ENCODE peak calls at places on chromosomes 3 and 15, in six cellular contexts. T, N, K, R, I and O are unnamed samples.

GRCh38 chr15:78054971-78055370 is 22.5 kb downstream of the TBC1D2B start:
- DNase-seq in T (no peak), N (no peak), K (no peak), R (no peak), I (no peak), O (no peak)

GRCh38 chr15:25246641-25247417 is 192.0 kb downstream of the UBE3A start:
- DNase-seq in T (peak; percentile 43), N (no peak), K (peak; percentile 4), R (peak; percentile 3), I (no peak), O (peak; percentile 2)

GRCh38 chr3:194158942-194159439 is 23.0 kb downstream of the HES1 start:
- DNase-seq in T (no peak), N (no peak), K (no peak), R (no peak), I (no peak), O (no peak)

GRCh38 chr3:168545591-168545990 is 449.9 kb upstream of the GOLIM4 start:
- DNase-seq in T (no peak), N (no peak), K (no peak), R (peak; percentile 32), I (no peak), O (no peak)

GRCh38 chr3:65714138-65714537 is 324.6 kb downstream of the MAGI1 start:
- DNase-seq in T (no peak), N (no peak), K (peak; percentile 49), R (no peak), I (no peak), O (no peak)

GRCh38 chr3:127610105-127610504 is 11.9 kb downstream of the MCM2 start:
- DNase-seq in T (no peak), N (no peak), K (no peak), R (no peak), I (no peak), O (no peak)

GRCh38 chr3:139870000-139870675 is 64.8 kb upstream of the CLSTN2 start:
- DNase-seq in T (no peak), N (no peak), K (no peak), R (no peak), I (no peak), O (no peak)

GRCh38 chr3:124701687-124702086 is 28.6 kb upstream of the UMPS start:
- DNase-seq in T (no peak), N (no peak), K (no peak), R (no peak), I (no peak), O (no peak)

GRCh38 chr3:150090877-150091276 is 120.2 kb upstream of the PFN2 start:
- DNase-seq in T (no peak), N (no peak), K (no peak), R (no peak), I (no peak), O (no peak)

GRCh38 chr15:29788433-29789034 is 33.7 kb downstream of the TJP1 start:
- DNase-seq in T (no peak), N (no peak), K (no peak), R (no peak), I (no peak), O (no peak)

GRCh38 chr3:150133293-150133692 is 162.6 kb upstream of the PFN2 start:
- DNase-seq in T (no peak), N (no peak), K (no peak), R (no peak), I (no peak), O (no peak)

GRCh38 chr15:92050220-92050898 is 196.9 kb downstream of the SLCO3A1 start:
- DNase-seq in T (no peak), N (no peak), K (no peak), R (no peak), I (no peak), O (no peak)

GRCh38 chr15:51775967-51776816 is 24.8 kb downstream of the TMOD2 start:
- DNase-seq in T (no peak), N (peak; percentile 55), K (peak; percentile 30), R (no peak), I (peak; percentile 72), O (peak; percentile 67)

GRCh38 chr15:88256261-88257230 is at the start of gene NTRK3:
- DNase-seq in T (peak; percentile 51), N (no peak), K (no peak), R (no peak), I (no peak), O (no peak)

GRCh38 chr3:187497037-187497436 is 128.9 kb downstream of the RTP4 start:
- DNase-seq in T (no peak), N (no peak), K (no peak), R (no peak), I (no peak), O (no peak)

GRCh38 chr3:49771340-49771938 is 14.9 kb downstream of the IP6K1 start:
- DNase-seq in T (no peak), N (no peak), K (no peak), R (no peak), I (no peak), O (no peak)

GRCh38 chr3:169660709-169661566 is 2.6 kb downstream of the MECOM start:
- DNase-seq in T (no peak), N (no peak), K (no peak), R (no peak), I (no peak), O (no peak)

GRCh38 chr3:22536582-22536981 is 666.5 kb upstream of the UBE2E2 start:
- DNase-seq in T (no peak), N (no peak), K (no peak), R (no peak), I (no peak), O (no peak)

GRCh38 chr3:188624384-188624783 is 470.4 kb downstream of the LPP start:
- DNase-seq in T (no peak), N (no peak), K (no peak), R (no peak), I (no peak), O (no peak)

GRCh38 chr15:74821091-74821789 is 5.2 kb upstream of the CPLX3 start:
- DNase-seq in T (no peak), N (no peak), K (no peak), R (no peak), I (no peak), O (peak; percentile 94)

GRCh38 chr3:66500575-66501482 is at the start of gene LRIG1:
- DNase-seq in T (peak; percentile 100), N (peak; percentile 98), K (peak; percentile 100), R (peak; percentile 100), I (peak; percentile 84), O (peak; percentile 99)

GRCh38 chr3:142022381-142022780 is 127.0 kb downstream of the TFDP2 start:
- DNase-seq in T (no peak), N (no peak), K (no peak), R (no peak), I (no peak), O (peak; percentile 20)

GRCh38 chr3:38127611-38128302 is 9.2 kb downstream of the ACAA1 start:
- DNase-seq in T (peak; percentile 77), N (no peak), K (no peak), R (no peak), I (no peak), O (no peak)

GRCh38 chr3:99862208-99862607 is 44.5 kb downstream of the CMSS1 start:
- DNase-seq in T (no peak), N (no peak), K (no peak), R (no peak), I (no peak), O (no peak)

GRCh38 chr3:22089284-22089683 is 338.3 kb upstream of the ZNF385D start:
- DNase-seq in T (no peak), N (no peak), K (no peak), R (no peak), I (peak; percentile 6), O (peak; percentile 13)

GRCh38 chr3:81173514-81173913 is 587.9 kb downstream of the GBE1 start:
- DNase-seq in T (no peak), N (no peak), K (no peak), R (no peak), I (no peak), O (no peak)

GRCh38 chr3:29240248-29240647 is 40.6 kb upstream of the RBMS3 start:
- DNase-seq in T (no peak), N (no peak), K (no peak), R (no peak), I (no peak), O (no peak)

GRCh38 chr3:29236441-29236840 is 44.4 kb upstream of the RBMS3 start:
- DNase-seq in T (no peak), N (no peak), K (no peak), R (no peak), I (no peak), O (no peak)

GRCh38 chr3:29239377-29239776 is 41.5 kb upstream of the RBMS3 start:
- DNase-seq in T (no peak), N (no peak), K (no peak), R (no peak), I (no peak), O (no peak)

GRCh38 chr3:29241855-29242254 is 39.0 kb upstream of the RBMS3 start:
- DNase-seq in T (no peak), N (no peak), K (no peak), R (no peak), I (no peak), O (no peak)

GRCh38 chr3:29240887-29241286 is 40.0 kb upstream of the RBMS3 start:
- DNase-seq in T (no peak), N (no peak), K (no peak), R (no peak), I (no peak), O (no peak)
- H3K27ac ChIP-seq in T (no peak overlapping the region), N (no peak overlapping the region), K (no peak overlapping the region), R (no peak overlapping the region), I (no peak overlapping the region), O (no peak overlapping the region)

DNA sequence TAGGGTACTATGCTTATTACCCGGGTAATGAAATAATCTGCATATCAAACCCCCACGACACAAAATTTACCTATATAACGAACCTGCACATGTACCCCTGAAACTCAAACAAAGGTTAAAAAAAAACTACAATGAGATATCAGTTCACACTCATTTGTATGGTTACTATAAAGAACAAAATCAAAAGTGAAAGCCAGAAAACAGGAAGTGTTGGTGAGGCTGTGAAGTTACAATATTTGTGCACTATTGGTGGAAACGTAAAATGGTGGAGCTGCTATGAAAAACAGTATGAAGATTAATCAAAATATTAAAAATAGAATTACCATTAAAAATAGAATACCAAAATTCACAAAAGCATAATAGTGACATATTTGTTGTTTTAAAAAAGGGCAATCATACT is 128.9 kb downstream of the ZIC1 start:
- DNase-seq in T (no peak), N (no peak), K (no peak), R (no peak), I (no peak), O (no peak)
- TF ChIP-seq CTCF in T (no peak), N (no peak), K (no peak), R (no peak), I (no peak), O (no peak)

DNA sequence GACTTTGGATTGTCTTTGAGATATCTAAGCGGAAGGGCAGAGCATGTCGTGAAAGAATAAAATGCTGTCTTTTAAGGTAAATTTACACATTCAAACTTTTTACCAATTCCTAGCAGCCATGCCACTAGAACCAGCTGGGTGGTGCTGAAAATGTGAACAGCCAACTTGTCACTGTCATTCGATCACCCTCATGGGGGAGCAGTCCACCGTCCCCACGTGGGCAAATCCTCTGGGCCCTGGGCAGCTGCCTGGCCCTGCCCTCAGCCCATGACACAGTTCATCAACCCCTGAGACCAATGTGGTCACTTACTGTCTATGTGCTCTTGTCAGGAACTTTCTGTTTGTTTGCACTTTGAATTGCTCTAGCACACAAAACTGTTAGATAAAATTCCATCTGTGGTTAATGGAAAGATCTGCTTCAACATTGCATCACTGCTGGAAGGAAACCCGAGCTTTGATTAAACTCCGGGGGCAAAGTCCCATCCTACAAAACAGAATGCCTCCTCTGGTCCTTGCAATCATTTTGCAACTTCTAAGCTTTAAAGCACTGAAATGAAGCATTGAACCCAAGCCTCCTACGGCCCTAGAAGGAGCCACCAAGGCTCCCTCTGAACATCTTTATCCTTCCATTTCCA is 50.1 kb downstream of the PCSK6 start:
- DNase-seq in T (no peak), N (no peak), K (no peak), R (no peak), I (no peak), O (no peak)
- H3K4me3 ChIP-seq in T (no peak overlapping the region), N (no peak overlapping the region), K (no peak overlapping the region), R (peak overlapping the region; percentile 6), I (no peak overlapping the region), O (no peak overlapping the region)

GRCh38 chr3:69012836-69013255 is 638 bp downstream of the EOGT start:
- DNase-seq in T (peak; percentile 83), N (no peak), K (peak; percentile 60), R (peak; percentile 62), I (peak; percentile 48), O (peak; percentile 52)
- H3K27ac ChIP-seq in T (peak overlapping the region; percentile 100), N (no peak overlapping the region), K (peak overlapping the region; percentile 96), R (peak overlapping the region; percentile 99), I (peak overlapping the region; percentile 89), O (peak overlapping the region; percentile 93)